ENCODE peak calls at places on chromosomes 5 and 9, in five cellular contexts. R, Q, Y, L and N are unnamed samples.

GRCh38 chr9:21989440-21990189 is 4.6 kb downstream of the CDKN2A start:
- DNase-seq in R (no peak), Q (no peak), Y (no peak), L (no peak), N (no peak)

GRCh38 chr5:132459983-132460834 is 30.4 kb downstream of the IRF1 start:
- DNase-seq in R (no peak), Q (peak), Y (no peak), L (peak), N (peak)

GRCh38 chr5:107134931-107135330 is 535.8 kb downstream of the EFNA5 start:
- DNase-seq in R (no peak), Q (no peak), Y (no peak), L (no peak), N (no peak)

GRCh38 chr5:159657766-159658165 is 258.5 kb upstream of the ADRA1B start:
- DNase-seq in R (no peak), Q (peak), Y (no peak), L (no peak), N (no peak)

GRCh38 chr9:127388856-127389238 is 8.1 kb upstream of the SLC2A8 start:
- DNase-seq in R (no peak), Q (no peak), Y (no peak), L (no peak), N (peak)

GRCh38 chr9:20312732-20313131 is 309.6 kb downstream of the MLLT3 start:
- DNase-seq in R (no peak), Q (no peak), Y (no peak), L (no peak), N (no peak)

GRCh38 chr5:75734913-75735789 is 17.9 kb upstream of the POC5 start:
- DNase-seq in R (peak), Q (peak), Y (no peak), L (peak), N (no peak)

GRCh38 chr5:30804739-30805313 is 388.7 kb upstream of the CDH6 start:
- DNase-seq in R (no peak), Q (no peak), Y (no peak), L (no peak), N (no peak)

GRCh38 chr5:126462239-126463014 is 39.2 kb downstream of the GRAMD2B start:
- DNase-seq in R (no peak), Q (no peak), Y (no peak), L (no peak), N (no peak)

GRCh38 chr5:168317521-168318147 is 26.2 kb downstream of the WWC1 start:
- DNase-seq in R (no peak), Q (no peak), Y (no peak), L (peak), N (no peak)

GRCh38 chr9:129867138-129868032 is 32.1 kb downstream of the USP20 start:
- DNase-seq in R (no peak), Q (no peak), Y (no peak), L (no peak), N (no peak)

GRCh38 chr5:151825445-151825844 is 53.7 kb downstream of the G3BP1 start:
- DNase-seq in R (peak), Q (peak), Y (peak), L (peak), N (no peak)

GRCh38 chr5:140591747-140592372 is 27.2 kb downstream of the SLC35A4 start:
- DNase-seq in R (no peak), Q (no peak), Y (no peak), L (no peak), N (no peak)

GRCh38 chr9:113857875-113858274 is 18.2 kb upstream of the ZNF618 start:
- DNase-seq in R (no peak), Q (no peak), Y (no peak), L (no peak), N (no peak)

GRCh38 chr5:150129813-150130492 is 25.7 kb downstream of the PDGFRB start:
- DNase-seq in R (peak), Q (peak), Y (peak), L (peak), N (no peak)

GRCh38 chr9:123269316-123269715 is 930 bp upstream of the STRBP start:
- DNase-seq in R (no peak), Q (no peak), Y (no peak), L (peak), N (no peak)

GRCh38 chr9:23341346-23341745 is 484.7 kb downstream of the ELAVL2 start:
- DNase-seq in R (no peak), Q (no peak), Y (no peak), L (no peak), N (no peak)

GRCh38 chr9:78324682-78325081 is 27.8 kb downstream of the PSAT1 start:
- DNase-seq in R (no peak), Q (no peak), Y (no peak), L (no peak), N (no peak)

GRCh38 chr9:23123048-23123632 is 676.5 kb downstream of the DMRTA1 start:
- DNase-seq in R (peak), Q (no peak), Y (peak), L (peak), N (no peak)

GRCh38 chr5:1921711-1922110 is 39.0 kb upstream of the IRX4 start:
- DNase-seq in R (no peak), Q (no peak), Y (no peak), L (no peak), N (no peak)

GRCh38 chr5:5891350-5891749 is 468.9 kb downstream of the ICE1 start:
- DNase-seq in R (no peak), Q (no peak), Y (no peak), L (no peak), N (no peak)